ENCODE peak calls at places on chromosomes 11 and 22, in eight cellular contexts. One of them, this sample, is unnamed.

GRCh38 chr22:24024354-24024753 is 13.2 kb downstream of the CABIN1 start:
- DNase-seq in cardiac muscle cell: no peak
- DNase-seq in germinal center: no peak
- DNase-seq in HepG2: no peak
- DNase-seq in neural progenitor cell: no peak
- DNase-seq in NT2/D1: no peak
- DNase-seq in stimulated activated naive CD8-positive, alpha-beta T cell treated with anti-CD3 and anti-CD28 coated beads, Interleukin-15, Interleukin-2, amounts not matched to agents 100 U/mL and 50 U/mL, for 24 hours: no peak
- DNase-seq in lower leg skin: no peak
- DNase-seq in this sample: no peak

GRCh38 chr22:24503137-24503850 is 8.2 kb downstream of the UPB1 start:
- DNase-seq in cardiac muscle cell: peak; percentile 63
- DNase-seq in germinal center: peak; percentile 87
- DNase-seq in HepG2: no peak
- DNase-seq in neural progenitor cell: peak; percentile 66
- DNase-seq in NT2/D1: peak; percentile 20
- DNase-seq in stimulated activated naive CD8-positive, alpha-beta T cell treated with anti-CD3 and anti-CD28 coated beads, Interleukin-15, Interleukin-2, amounts not matched to agents 100 U/mL and 50 U/mL, for 24 hours: peak; percentile 78
- DNase-seq in lower leg skin: no peak
- DNase-seq in this sample: peak; percentile 74

GRCh38 chr22:25053153-25053805 is 100.8 kb downstream of the KIAA1671 start:
- DNase-seq in cardiac muscle cell: no peak
- DNase-seq in germinal center: no peak
- DNase-seq in HepG2: peak; percentile 63
- DNase-seq in neural progenitor cell: no peak
- DNase-seq in NT2/D1: no peak
- DNase-seq in stimulated activated naive CD8-positive, alpha-beta T cell treated with anti-CD3 and anti-CD28 coated beads, Interleukin-15, Interleukin-2, amounts not matched to agents 100 U/mL and 50 U/mL, for 24 hours: no peak
- DNase-seq in lower leg skin: no peak
- DNase-seq in this sample: peak; percentile 82

GRCh38 chr11:120908521-120909181 is 115.3 kb upstream of the TBCEL start:
- DNase-seq in cardiac muscle cell: no peak
- DNase-seq in germinal center: no peak
- DNase-seq in HepG2: no peak
- DNase-seq in neural progenitor cell: no peak
- DNase-seq in NT2/D1: no peak
- DNase-seq in stimulated activated naive CD8-positive, alpha-beta T cell treated with anti-CD3 and anti-CD28 coated beads, Interleukin-15, Interleukin-2, amounts not matched to agents 100 U/mL and 50 U/mL, for 24 hours: no peak
- DNase-seq in lower leg skin: no peak
- DNase-seq in this sample: no peak

GRCh38 chr11:63518548-63518947 is 12.7 kb downstream of the LGALS12 start:
- DNase-seq in cardiac muscle cell: no peak
- DNase-seq in germinal center: no peak
- DNase-seq in HepG2: no peak
- DNase-seq in neural progenitor cell: no peak
- DNase-seq in NT2/D1: no peak
- DNase-seq in stimulated activated naive CD8-positive, alpha-beta T cell treated with anti-CD3 and anti-CD28 coated beads, Interleukin-15, Interleukin-2, amounts not matched to agents 100 U/mL and 50 U/mL, for 24 hours: no peak
- DNase-seq in lower leg skin: no peak
- DNase-seq in this sample: no peak

GRCh38 chr22:50271519-50271970 is 1.4 kb upstream of the MAPK11 start:
- DNase-seq in cardiac muscle cell: peak; percentile 64
- DNase-seq in germinal center: no peak
- DNase-seq in HepG2: peak; percentile 34
- DNase-seq in neural progenitor cell: peak; percentile 96
- DNase-seq in NT2/D1: no peak
- DNase-seq in stimulated activated naive CD8-positive, alpha-beta T cell treated with anti-CD3 and anti-CD28 coated beads, Interleukin-15, Interleukin-2, amounts not matched to agents 100 U/mL and 50 U/mL, for 24 hours: peak; percentile 75
- DNase-seq in lower leg skin: no peak
- DNase-seq in this sample: peak; percentile 62

GRCh38 chr22:45969414-45969799 is 7.6 kb downstream of the WNT7B start:
- DNase-seq in cardiac muscle cell: peak; percentile 23
- DNase-seq in germinal center: no peak
- DNase-seq in HepG2: no peak
- DNase-seq in neural progenitor cell: peak; percentile 73
- DNase-seq in NT2/D1: no peak
- DNase-seq in stimulated activated naive CD8-positive, alpha-beta T cell treated with anti-CD3 and anti-CD28 coated beads, Interleukin-15, Interleukin-2, amounts not matched to agents 100 U/mL and 50 U/mL, for 24 hours: no peak
- DNase-seq in lower leg skin: no peak
- DNase-seq in this sample: peak; percentile 53

GRCh38 chr11:43845816-43846215 is 34.8 kb upstream of the ALKBH3 start:
- DNase-seq in cardiac muscle cell: no peak
- DNase-seq in germinal center: no peak
- DNase-seq in HepG2: no peak
- DNase-seq in neural progenitor cell: no peak
- DNase-seq in NT2/D1: no peak
- DNase-seq in stimulated activated naive CD8-positive, alpha-beta T cell treated with anti-CD3 and anti-CD28 coated beads, Interleukin-15, Interleukin-2, amounts not matched to agents 100 U/mL and 50 U/mL, for 24 hours: no peak
- DNase-seq in lower leg skin: no peak
- DNase-seq in this sample: no peak

GRCh38 chr11:26949846-26950245 is 44.1 kb upstream of the FIBIN start:
- DNase-seq in cardiac muscle cell: no peak
- DNase-seq in germinal center: no peak
- DNase-seq in HepG2: no peak
- DNase-seq in neural progenitor cell: no peak
- DNase-seq in NT2/D1: no peak
- DNase-seq in stimulated activated naive CD8-positive, alpha-beta T cell treated with anti-CD3 and anti-CD28 coated beads, Interleukin-15, Interleukin-2, amounts not matched to agents 100 U/mL and 50 U/mL, for 24 hours: no peak
- DNase-seq in lower leg skin: no peak
- DNase-seq in this sample: no peak

GRCh38 chr22:37594237-37594636 is 14.3 kb upstream of the LGALS2 start:
- DNase-seq in cardiac muscle cell: no peak
- DNase-seq in germinal center: no peak
- DNase-seq in HepG2: no peak
- DNase-seq in neural progenitor cell: no peak
- DNase-seq in NT2/D1: no peak
- DNase-seq in stimulated activated naive CD8-positive, alpha-beta T cell treated with anti-CD3 and anti-CD28 coated beads, Interleukin-15, Interleukin-2, amounts not matched to agents 100 U/mL and 50 U/mL, for 24 hours: no peak
- DNase-seq in lower leg skin: no peak
- DNase-seq in this sample: no peak

GRCh38 chr22:50039669-50040458 is 18.2 kb downstream of the TTLL8 start:
- DNase-seq in cardiac muscle cell: no peak
- DNase-seq in germinal center: no peak
- DNase-seq in HepG2: no peak
- DNase-seq in neural progenitor cell: no peak
- DNase-seq in NT2/D1: no peak
- DNase-seq in stimulated activated naive CD8-positive, alpha-beta T cell treated with anti-CD3 and anti-CD28 coated beads, Interleukin-15, Interleukin-2, amounts not matched to agents 100 U/mL and 50 U/mL, for 24 hours: no peak
- DNase-seq in lower leg skin: no peak
- DNase-seq in this sample: no peak

GRCh38 chr11:129287920-129288319 is 87.7 kb upstream of the BARX2 start:
- DNase-seq in cardiac muscle cell: peak; percentile 23
- DNase-seq in germinal center: no peak
- DNase-seq in HepG2: no peak
- DNase-seq in neural progenitor cell: no peak
- DNase-seq in NT2/D1: no peak
- DNase-seq in stimulated activated naive CD8-positive, alpha-beta T cell treated with anti-CD3 and anti-CD28 coated beads, Interleukin-15, Interleukin-2, amounts not matched to agents 100 U/mL and 50 U/mL, for 24 hours: no peak
- DNase-seq in lower leg skin: no peak
- DNase-seq in this sample: peak; percentile 60

GRCh38 chr22:23182289-23183106 is 2.2 kb downstream of the BCR start:
- DNase-seq in cardiac muscle cell: peak; percentile 43
- DNase-seq in germinal center: no peak
- DNase-seq in HepG2: no peak
- DNase-seq in neural progenitor cell: peak; percentile 50
- DNase-seq in NT2/D1: no peak
- DNase-seq in stimulated activated naive CD8-positive, alpha-beta T cell treated with anti-CD3 and anti-CD28 coated beads, Interleukin-15, Interleukin-2, amounts not matched to agents 100 U/mL and 50 U/mL, for 24 hours: peak; percentile 73
- DNase-seq in lower leg skin: no peak
- DNase-seq in this sample: no peak

GRCh38 chr11:17778956-17779860 is 44.6 kb downstream of the KCNC1 start:
- DNase-seq in cardiac muscle cell: no peak
- DNase-seq in germinal center: no peak
- DNase-seq in HepG2: no peak
- DNase-seq in neural progenitor cell: no peak
- DNase-seq in NT2/D1: no peak
- DNase-seq in stimulated activated naive CD8-positive, alpha-beta T cell treated with anti-CD3 and anti-CD28 coated beads, Interleukin-15, Interleukin-2, amounts not matched to agents 100 U/mL and 50 U/mL, for 24 hours: no peak
- DNase-seq in lower leg skin: no peak
- DNase-seq in this sample: no peak

GRCh38 chr11:1844221-1845094 is 5.7 kb downstream of the TNNI2 start:
- DNase-seq in cardiac muscle cell: no peak
- DNase-seq in germinal center: no peak
- DNase-seq in HepG2: no peak
- DNase-seq in neural progenitor cell: no peak
- DNase-seq in NT2/D1: no peak
- DNase-seq in stimulated activated naive CD8-positive, alpha-beta T cell treated with anti-CD3 and anti-CD28 coated beads, Interleukin-15, Interleukin-2, amounts not matched to agents 100 U/mL and 50 U/mL, for 24 hours: peak; percentile 63
- DNase-seq in lower leg skin: no peak
- DNase-seq in this sample: no peak

GRCh38 chr11:59283825-59284772 is 71.4 kb upstream of the MPEG1 start:
- DNase-seq in cardiac muscle cell: peak; percentile 60
- DNase-seq in germinal center: peak; percentile 63
- DNase-seq in HepG2: peak; percentile 40
- DNase-seq in neural progenitor cell: peak; percentile 59
- DNase-seq in NT2/D1: peak; percentile 27
- DNase-seq in stimulated activated naive CD8-positive, alpha-beta T cell treated with anti-CD3 and anti-CD28 coated beads, Interleukin-15, Interleukin-2, amounts not matched to agents 100 U/mL and 50 U/mL, for 24 hours: peak; percentile 35
- DNase-seq in lower leg skin: no peak
- DNase-seq in this sample: peak; percentile 47

GRCh38 chr22:11627798-11628650 is 3900.0 kb upstream of the OR11H1 start:
- DNase-seq in cardiac muscle cell: no peak
- DNase-seq in germinal center: no peak
- DNase-seq in HepG2: no peak
- DNase-seq in neural progenitor cell: no peak
- DNase-seq in NT2/D1: no peak
- DNase-seq in stimulated activated naive CD8-positive, alpha-beta T cell treated with anti-CD3 and anti-CD28 coated beads, Interleukin-15, Interleukin-2, amounts not matched to agents 100 U/mL and 50 U/mL, for 24 hours: no peak
- DNase-seq in lower leg skin: no peak
- DNase-seq in this sample: no peak

GRCh38 chr11:112564228-112564955 is 303.7 kb upstream of the PLET1 start:
- DNase-seq in cardiac muscle cell: no peak
- DNase-seq in germinal center: no peak
- DNase-seq in HepG2: peak; percentile 11
- DNase-seq in neural progenitor cell: no peak
- DNase-seq in NT2/D1: no peak
- DNase-seq in stimulated activated naive CD8-positive, alpha-beta T cell treated with anti-CD3 and anti-CD28 coated beads, Interleukin-15, Interleukin-2, amounts not matched to agents 100 U/mL and 50 U/mL, for 24 hours: no peak
- DNase-seq in lower leg skin: no peak
- DNase-seq in this sample: no peak

GRCh38 chr22:31086703-31087330 is 5.7 kb downstream of the SMTN start:
- DNase-seq in cardiac muscle cell: no peak
- DNase-seq in germinal center: no peak
- DNase-seq in HepG2: no peak
- DNase-seq in neural progenitor cell: no peak
- DNase-seq in NT2/D1: no peak
- DNase-seq in stimulated activated naive CD8-positive, alpha-beta T cell treated with anti-CD3 and anti-CD28 coated beads, Interleukin-15, Interleukin-2, amounts not matched to agents 100 U/mL and 50 U/mL, for 24 hours: no peak
- DNase-seq in lower leg skin: no peak
- DNase-seq in this sample: no peak

GRCh38 chr22:22945195-22945594 is 57.6 kb downstream of the IGLL5 start:
- DNase-seq in cardiac muscle cell: no peak
- DNase-seq in germinal center: no peak
- DNase-seq in HepG2: no peak
- DNase-seq in neural progenitor cell: no peak
- DNase-seq in NT2/D1: no peak
- DNase-seq in stimulated activated naive CD8-positive, alpha-beta T cell treated with anti-CD3 and anti-CD28 coated beads, Interleukin-15, Interleukin-2, amounts not matched to agents 100 U/mL and 50 U/mL, for 24 hours: no peak
- DNase-seq in lower leg skin: peak; percentile 66
- DNase-seq in this sample: no peak

GRCh38 chr22:45273452-45274075 is 11.2 kb upstream of the UPK3A start:
- DNase-seq in cardiac muscle cell: no peak
- DNase-seq in germinal center: no peak
- DNase-seq in HepG2: peak; percentile 98
- DNase-seq in neural progenitor cell: no peak
- DNase-seq in NT2/D1: no peak
- DNase-seq in stimulated activated naive CD8-positive, alpha-beta T cell treated with anti-CD3 and anti-CD28 coated beads, Interleukin-15, Interleukin-2, amounts not matched to agents 100 U/mL and 50 U/mL, for 24 hours: no peak
- DNase-seq in lower leg skin: no peak
- DNase-seq in this sample: peak; percentile 96

GRCh38 chr22:37260939-37261338 is 16.9 kb upstream of the RAC2 start:
- DNase-seq in cardiac muscle cell: peak; percentile 79
- DNase-seq in germinal center: no peak
- DNase-seq in HepG2: peak; percentile 25
- DNase-seq in neural progenitor cell: peak; percentile 82
- DNase-seq in NT2/D1: no peak
- DNase-seq in stimulated activated naive CD8-positive, alpha-beta T cell treated with anti-CD3 and anti-CD28 coated beads, Interleukin-15, Interleukin-2, amounts not matched to agents 100 U/mL and 50 U/mL, for 24 hours: peak; percentile 68
- DNase-seq in lower leg skin: no peak
- DNase-seq in this sample: peak; percentile 67

GRCh38 chr22:28958611-28959010 is 75.2 kb downstream of the ZNRF3 start:
- DNase-seq in cardiac muscle cell: no peak
- DNase-seq in germinal center: no peak
- DNase-seq in HepG2: no peak
- DNase-seq in neural progenitor cell: no peak
- DNase-seq in NT2/D1: no peak
- DNase-seq in stimulated activated naive CD8-positive, alpha-beta T cell treated with anti-CD3 and anti-CD28 coated beads, Interleukin-15, Interleukin-2, amounts not matched to agents 100 U/mL and 50 U/mL, for 24 hours: no peak
- DNase-seq in lower leg skin: peak; percentile 28
- DNase-seq in this sample: no peak

GRCh38 chr11:35256296-35256695 is 117.3 kb downstream of the CD44 start:
- DNase-seq in cardiac muscle cell: no peak
- DNase-seq in germinal center: no peak
- DNase-seq in HepG2: no peak
- DNase-seq in neural progenitor cell: no peak
- DNase-seq in NT2/D1: no peak
- DNase-seq in stimulated activated naive CD8-positive, alpha-beta T cell treated with anti-CD3 and anti-CD28 coated beads, Interleukin-15, Interleukin-2, amounts not matched to agents 100 U/mL and 50 U/mL, for 24 hours: no peak
- DNase-seq in lower leg skin: no peak
- DNase-seq in this sample: no peak

GRCh38 chr11:19091366-19091765 is 25.6 kb upstream of the ZDHHC13 start:
- DNase-seq in cardiac muscle cell: no peak
- DNase-seq in germinal center: no peak
- DNase-seq in HepG2: no peak
- DNase-seq in neural progenitor cell: no peak
- DNase-seq in NT2/D1: no peak
- DNase-seq in stimulated activated naive CD8-positive, alpha-beta T cell treated with anti-CD3 and anti-CD28 coated beads, Interleukin-15, Interleukin-2, amounts not matched to agents 100 U/mL and 50 U/mL, for 24 hours: no peak
- DNase-seq in lower leg skin: no peak
- DNase-seq in this sample: no peak

GRCh38 chr11:100895449-100895848 is 208.4 kb downstream of the ARHGAP42 start:
- DNase-seq in cardiac muscle cell: no peak
- DNase-seq in germinal center: no peak
- DNase-seq in HepG2: no peak
- DNase-seq in neural progenitor cell: no peak
- DNase-seq in NT2/D1: no peak
- DNase-seq in stimulated activated naive CD8-positive, alpha-beta T cell treated with anti-CD3 and anti-CD28 coated beads, Interleukin-15, Interleukin-2, amounts not matched to agents 100 U/mL and 50 U/mL, for 24 hours: no peak
- DNase-seq in lower leg skin: no peak
- DNase-seq in this sample: no peak

GRCh38 chr11:63622318-63622717 is 8.1 kb upstream of the PLAAT3 start:
- DNase-seq in cardiac muscle cell: no peak
- DNase-seq in germinal center: no peak
- DNase-seq in HepG2: peak; percentile 33
- DNase-seq in neural progenitor cell: no peak
- DNase-seq in NT2/D1: no peak
- DNase-seq in stimulated activated naive CD8-positive, alpha-beta T cell treated with anti-CD3 and anti-CD28 coated beads, Interleukin-15, Interleukin-2, amounts not matched to agents 100 U/mL and 50 U/mL, for 24 hours: no peak
- DNase-seq in lower leg skin: no peak
- DNase-seq in this sample: peak; percentile 86

GRCh38 chr11:13772223-13773046 is 104.0 kb downstream of the FAR1 start:
- DNase-seq in cardiac muscle cell: peak; percentile 79
- DNase-seq in germinal center: peak; percentile 30
- DNase-seq in HepG2: peak; percentile 58
- DNase-seq in neural progenitor cell: peak; percentile 81
- DNase-seq in NT2/D1: peak; percentile 64
- DNase-seq in stimulated activated naive CD8-positive, alpha-beta T cell treated with anti-CD3 and anti-CD28 coated beads, Interleukin-15, Interleukin-2, amounts not matched to agents 100 U/mL and 50 U/mL, for 24 hours: no peak
- DNase-seq in lower leg skin: no peak
- DNase-seq in this sample: no peak

GRCh38 chr11:118233377-118233776 is 8.6 kb upstream of the JAML start:
- DNase-seq in cardiac muscle cell: no peak
- DNase-seq in germinal center: no peak
- DNase-seq in HepG2: no peak
- DNase-seq in neural progenitor cell: no peak
- DNase-seq in NT2/D1: no peak
- DNase-seq in stimulated activated naive CD8-positive, alpha-beta T cell treated with anti-CD3 and anti-CD28 coated beads, Interleukin-15, Interleukin-2, amounts not matched to agents 100 U/mL and 50 U/mL, for 24 hours: no peak
- DNase-seq in lower leg skin: no peak
- DNase-seq in this sample: no peak

GRCh38 chr11:12973529-12974181 is 35.5 kb upstream of the RASSF10 start:
- DNase-seq in cardiac muscle cell: no peak
- DNase-seq in germinal center: no peak
- DNase-seq in HepG2: no peak
- DNase-seq in neural progenitor cell: no peak
- DNase-seq in NT2/D1: no peak
- DNase-seq in stimulated activated naive CD8-positive, alpha-beta T cell treated with anti-CD3 and anti-CD28 coated beads, Interleukin-15, Interleukin-2, amounts not matched to agents 100 U/mL and 50 U/mL, for 24 hours: no peak
- DNase-seq in lower leg skin: no peak
- DNase-seq in this sample: no peak

GRCh38 chr11:116070555-116070954 is 566.3 kb upstream of the CADM1 start:
- DNase-seq in cardiac muscle cell: no peak
- DNase-seq in germinal center: no peak
- DNase-seq in HepG2: no peak
- DNase-seq in neural progenitor cell: no peak
- DNase-seq in NT2/D1: no peak
- DNase-seq in stimulated activated naive CD8-positive, alpha-beta T cell treated with anti-CD3 and anti-CD28 coated beads, Interleukin-15, Interleukin-2, amounts not matched to agents 100 U/mL and 50 U/mL, for 24 hours: no peak
- DNase-seq in lower leg skin: no peak
- DNase-seq in this sample: no peak

GRCh38 chr22:30557243-30557642 is 10.7 kb upstream of the SEC14L6 start:
- DNase-seq in cardiac muscle cell: no peak
- DNase-seq in germinal center: no peak
- DNase-seq in HepG2: no peak
- DNase-seq in neural progenitor cell: no peak
- DNase-seq in NT2/D1: no peak
- DNase-seq in stimulated activated naive CD8-positive, alpha-beta T cell treated with anti-CD3 and anti-CD28 coated beads, Interleukin-15, Interleukin-2, amounts not matched to agents 100 U/mL and 50 U/mL, for 24 hours: no peak
- DNase-seq in lower leg skin: no peak
- DNase-seq in this sample: no peak

GRCh38 chr11:76153609-76153949 is 52.7 kb downstream of the WNT11 start:
- DNase-seq in cardiac muscle cell: no peak
- DNase-seq in germinal center: no peak
- DNase-seq in HepG2: peak; percentile 49
- DNase-seq in neural progenitor cell: no peak
- DNase-seq in NT2/D1: peak; percentile 20
- DNase-seq in stimulated activated naive CD8-positive, alpha-beta T cell treated with anti-CD3 and anti-CD28 coated beads, Interleukin-15, Interleukin-2, amounts not matched to agents 100 U/mL and 50 U/mL, for 24 hours: no peak
- DNase-seq in lower leg skin: peak; percentile 78
- DNase-seq in this sample: peak; percentile 89

GRCh38 chr11:102254047-102254446 is 63.2 kb upstream of the BIRC3 start:
- DNase-seq in cardiac muscle cell: no peak
- DNase-seq in germinal center: peak; percentile 23
- DNase-seq in HepG2: no peak
- DNase-seq in neural progenitor cell: peak; percentile 40
- DNase-seq in NT2/D1: no peak
- DNase-seq in stimulated activated naive CD8-positive, alpha-beta T cell treated with anti-CD3 and anti-CD28 coated beads, Interleukin-15, Interleukin-2, amounts not matched to agents 100 U/mL and 50 U/mL, for 24 hours: no peak
- DNase-seq in lower leg skin: no peak
- DNase-seq in this sample: no peak

This sample was measured in Caco-2.